ENCODE peak calls at places on chromosomes 6 and 20, in five cellular contexts. P is BJ, R is lower lobe of right lung, L is osteocyte, J is right atrium auricular region. N is an unnamed sample.
A peak's percentile ranks its signal among the peaks of the same experiment; 100 is the strongest.

GRCh38 chr20:62709537-62709905 is 885 bp downstream of the NTSR1 start:
- DNase-seq in J (no peak), L (no peak), P (no peak), R (no peak), N (peak; percentile 81)

GRCh38 chr6:27592481-27593199 is 119.7 kb upstream of the ZNF184 start:
- DNase-seq in J (no peak), R (no peak), P (no peak), L (no peak), N (no peak)

GRCh38 chr20:1809121-1809520 is 86.1 kb upstream of the SIRPA start:
- DNase-seq in R (no peak), J (no peak), P (peak; percentile 53), L (no peak), N (no peak)

GRCh38 chr6:114564302-114564933 is 221.6 kb upstream of the HS3ST5 start:
- DNase-seq in L (no peak), P (no peak), J (no peak), R (no peak), N (no peak)

GRCh38 chr6:6074190-6074589 is 67.5 kb upstream of the NRN1 start:
- DNase-seq in J (no peak), P (no peak), R (no peak), L (no peak), N (no peak)

GRCh38 chr6:143740213-143740612 is 62.4 kb downstream of the PHACTR2 start:
- DNase-seq in P (no peak), R (no peak), J (no peak), L (no peak), N (no peak)

GRCh38 chr6:54011277-54011648 is 100.0 kb upstream of the MLIP start:
- DNase-seq in J (no peak), R (no peak), P (no peak), L (no peak), N (no peak)

GRCh38 chr6:1729133-1729751 is 119.5 kb downstream of the FOXC1 start:
- DNase-seq in L (peak; percentile 68), P (no peak), J (no peak), R (no peak), N (no peak)

GRCh38 chr20:9353916-9354276 is 160.5 kb upstream of the LAMP5 start:
- DNase-seq in L (no peak), J (no peak), P (no peak), R (no peak), N (no peak)

GRCh38 chr6:83867527-83868161 is 8.2 kb downstream of the CYB5R4 start:
- DNase-seq in P (peak; percentile 84), J (peak; percentile 64), L (no peak), R (peak; percentile 68), N (no peak)

GRCh38 chr6:85747654-85748053 is 105.0 kb upstream of the SYNCRIP start:
- DNase-seq in L (no peak), J (no peak), R (no peak), P (peak; percentile 11), N (no peak)

GRCh38 chr6:158002951-158003853 is 21.5 kb downstream of the SYNJ2 start:
- DNase-seq in R (peak; percentile 30), J (peak; percentile 92), P (peak; percentile 95), L (peak; percentile 92), N (peak; percentile 56)

GRCh38 chr20:16712541-16712947 is 17.3 kb upstream of the SNRPB2 start:
- DNase-seq in L (no peak), R (no peak), P (no peak), J (no peak), N (no peak)

GRCh38 chr6:165729307-165729936 is 66.4 kb upstream of the PDE10A start:
- DNase-seq in L (no peak), R (no peak), J (no peak), P (no peak), N (no peak)

GRCh38 chr20:63653974-63654680 is 903 bp upstream of the STMN3 start:
- DNase-seq in P (no peak), J (no peak), R (no peak), L (no peak), N (no peak)

GRCh38 chr6:16857969-16858592 is 96.8 kb upstream of the ATXN1 start:
- DNase-seq in R (no peak), L (no peak), J (no peak), P (no peak), N (no peak)

GRCh38 chr20:17938889-17939619 is 29.5 kb downstream of the SNX5 start:
- DNase-seq in R (peak; percentile 72), P (no peak), L (no peak), J (no peak), N (no peak)

GRCh38 chr20:20465259-20465658 is 97.4 kb downstream of the INSM1 start:
- DNase-seq in P (no peak), L (no peak), R (no peak), J (no peak), N (no peak)

GRCh38 chr6:40162074-40162473 is 227.8 kb upstream of the MOCS1 start:
- DNase-seq in R (no peak), J (no peak), L (no peak), P (no peak), N (no peak)

GRCh38 chr20:56249244-56249955 is 868 bp downstream of the MC3R start:
- DNase-seq in P (no peak), L (no peak), R (no peak), J (no peak), N (no peak)

GRCh38 chr20:62388839-62389600 is 2.1 kb downstream of the RPS21 start:
- DNase-seq in P (no peak), J (no peak), R (no peak), L (no peak), N (no peak)

GRCh38 chr6:167742719-167743303 is 83.9 kb upstream of the AFDN start:
- DNase-seq in J (no peak), L (no peak), P (no peak), R (no peak), N (no peak)

GRCh38 chr6:166244353-166245045 is 63.7 kb downstream of the PRR18 start:
- DNase-seq in P (no peak), J (no peak), R (no peak), L (no peak), N (no peak)

GRCh38 chr20:40680560-40680959 is 8.5 kb downstream of the MAFB start:
- DNase-seq in L (no peak), R (no peak), P (no peak), J (no peak), N (no peak)

GRCh38 chr6:45417461-45417860 is 39.7 kb upstream of the SUPT3H start:
- DNase-seq in L (no peak), R (no peak), J (no peak), P (no peak), N (no peak)

GRCh38 chr20:438581-439469 is 23.5 kb downstream of the TBC1D20 start:
- DNase-seq in L (no peak), P (no peak), J (no peak), R (no peak), N (no peak)

GRCh38 chr20:4730782-4731181 is 9.1 kb downstream of the PRND start:
- DNase-seq in P (no peak), R (no peak), L (no peak), J (no peak), N (no peak)

GRCh38 chr6:118565317-118565960 is 17.3 kb downstream of the PLN start:
- DNase-seq in L (no peak), P (no peak), R (no peak), J (no peak), N (no peak)

GRCh38 chr20:59428441-59429205 is 128.2 kb downstream of the EDN3 start:
- DNase-seq in L (no peak), J (no peak), P (no peak), R (no peak), N (no peak)
- TF ChIP-seq CTCF in L (peak; percentile 9), J (no peak), P (no peak), R (no peak), N (peak; percentile 46)

DNA sequence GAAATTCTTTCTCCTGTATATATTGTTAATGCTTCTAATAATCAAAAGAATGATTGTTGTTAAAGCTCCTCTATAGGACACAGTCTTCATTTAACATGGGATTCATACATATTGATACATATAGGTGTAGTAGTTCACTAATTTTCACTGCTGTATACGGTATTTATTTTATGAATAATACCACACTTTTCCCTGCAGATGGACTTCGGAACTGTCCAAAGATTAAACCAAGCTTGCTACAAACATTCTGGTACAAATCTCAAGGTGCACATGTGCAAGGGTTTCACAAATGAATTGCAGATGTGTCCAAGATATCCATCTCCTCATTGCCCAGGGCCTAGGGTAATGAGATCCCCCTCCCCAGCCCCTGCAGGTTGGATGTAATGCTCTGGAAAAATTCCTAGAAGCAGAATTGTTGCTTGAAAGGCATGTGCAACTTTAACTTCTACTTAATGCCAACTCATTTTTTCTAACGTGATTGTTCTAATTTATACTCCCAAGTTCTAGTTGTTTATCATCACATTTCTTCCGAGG is 31.4 kb downstream of the DTNBP1 start:
- DNase-seq in L (no peak), P (no peak), J (no peak), R (no peak), N (no peak)
- TF ChIP-seq CTCF in L (no peak), P (no peak), J (no peak), R (no peak), N (no peak)

DNA sequence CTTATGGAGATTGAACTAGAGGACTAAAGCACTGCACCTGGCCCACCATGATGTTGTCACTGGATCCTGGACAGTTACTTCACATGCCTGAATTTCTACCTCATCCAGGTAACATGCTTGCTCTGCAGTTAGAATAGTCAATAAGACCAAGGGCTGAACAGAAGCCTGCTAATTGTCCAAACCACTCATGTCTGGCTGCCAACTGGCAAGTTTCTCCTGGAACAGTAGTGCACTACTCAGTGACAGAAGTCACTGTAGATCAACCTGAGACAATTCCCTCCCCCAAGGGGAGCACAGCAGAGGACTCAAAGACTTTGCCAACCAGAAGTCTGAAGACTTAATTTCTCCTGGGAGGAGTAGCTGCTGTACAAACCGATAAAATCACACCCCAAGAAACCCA is 454.6 kb upstream of the MARCKS start:
- DNase-seq in R (no peak), L (no peak), P (no peak), J (no peak), N (no peak)
- TF ChIP-seq CTCF in R (no peak), L (no peak), P (no peak), J (no peak), N (no peak)

GRCh38 chr6:4208158-4208557 is 72.8 kb upstream of the ECI2 start:
- DNase-seq in P (no peak), R (no peak), J (no peak), L (no peak), N (no peak)

GRCh38 chr6:4212588-4212987 is 77.2 kb upstream of the ECI2 start:
- DNase-seq in L (no peak), R (no peak), J (no peak), P (no peak), N (no peak)

GRCh38 chr6:4209201-4209600 is 73.8 kb upstream of the ECI2 start:
- DNase-seq in L (no peak), J (no peak), R (no peak), P (no peak), N (no peak)

DNA sequence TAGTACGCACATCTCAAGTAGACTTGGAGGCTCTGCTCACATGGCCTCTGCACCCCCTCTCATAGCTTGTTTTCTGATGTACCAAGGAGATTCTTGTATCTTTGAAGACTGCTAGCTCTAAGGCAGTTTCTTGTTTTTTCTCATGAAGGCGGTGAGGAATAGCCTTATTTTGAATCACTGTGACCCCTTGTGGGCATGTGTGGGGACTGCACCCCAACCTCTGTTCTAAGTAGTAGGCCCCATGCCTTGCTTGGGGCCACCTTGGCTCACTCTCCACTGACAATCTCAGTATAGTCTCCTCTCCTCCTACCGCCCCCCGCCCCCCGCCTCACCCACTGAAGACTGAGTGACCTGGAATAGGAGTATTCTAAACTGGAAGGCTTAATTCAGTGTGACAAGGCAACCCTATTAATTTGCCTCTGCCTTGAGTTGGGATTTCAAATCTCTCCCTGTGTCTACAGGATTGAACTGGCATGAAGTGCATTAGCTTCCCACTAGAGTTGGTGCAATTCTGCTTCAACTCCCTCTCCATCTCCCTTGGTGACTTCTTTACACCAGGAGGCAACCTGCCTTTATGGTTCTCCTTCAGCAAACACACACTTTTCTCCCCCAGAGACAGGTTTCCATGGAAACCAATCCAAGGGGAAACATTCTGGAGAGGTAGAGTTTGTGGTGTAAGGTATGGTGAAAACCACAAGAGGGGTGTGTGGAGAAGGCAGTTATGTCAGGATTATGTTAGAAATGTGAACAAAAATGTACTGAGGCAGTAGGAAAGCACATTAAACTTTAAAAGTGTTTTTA is 75.4 kb upstream of the ECI2 start:
- DNase-seq in R (peak; percentile 65), P (no peak), J (peak; percentile 66), L (no peak), N (no peak)
- TF ChIP-seq CTCF in R (peak; percentile 69), P (peak; percentile 86), J (peak; percentile 46), L (peak; percentile 73), N (peak; percentile 81)